ENCODE peak calls at places on chromosomes 13 and 19, in five cellular contexts. One of them, this sample, is unnamed.

GRCh38 chr13:38415233-38415632 is 65.6 kb downstream of the UFM1 start:
- DNase-seq in adrenal gland: no peak
- DNase-seq in IMR-90: no peak
- DNase-seq in fibroblast of the aortic adventitia: no peak
- DNase-seq in upper lobe of right lung: no peak
- DNase-seq in this sample: peak

GRCh38 chr19:8459520-8460260 is 14.9 kb downstream of the HNRNPM start:
- DNase-seq in adrenal gland: no peak
- DNase-seq in IMR-90: peak
- DNase-seq in fibroblast of the aortic adventitia: peak
- DNase-seq in upper lobe of right lung: no peak
- DNase-seq in this sample: no peak

GRCh38 chr19:45847661-45848060 is 15.3 kb downstream of the SYMPK start:
- DNase-seq in adrenal gland: no peak
- DNase-seq in IMR-90: no peak
- DNase-seq in fibroblast of the aortic adventitia: no peak
- DNase-seq in upper lobe of right lung: no peak
- DNase-seq in this sample: no peak

GRCh38 chr19:39444598-39445257 is 654 bp upstream of the SUPT5H start:
- DNase-seq in adrenal gland: no peak
- DNase-seq in IMR-90: no peak
- DNase-seq in fibroblast of the aortic adventitia: peak
- DNase-seq in upper lobe of right lung: no peak
- DNase-seq in this sample: no peak

GRCh38 chr19:3304871-3305423 is 61.4 kb upstream of the NFIC start:
- DNase-seq in adrenal gland: peak
- DNase-seq in IMR-90: peak
- DNase-seq in fibroblast of the aortic adventitia: peak
- DNase-seq in upper lobe of right lung: peak
- DNase-seq in this sample: peak

GRCh38 chr19:1901940-1902404 is 3.2 kb upstream of the ADAT3 start:
- DNase-seq in adrenal gland: peak
- DNase-seq in IMR-90: no peak
- DNase-seq in fibroblast of the aortic adventitia: no peak
- DNase-seq in upper lobe of right lung: no peak
- DNase-seq in this sample: no peak

GRCh38 chr13:114001331-114002008 is 27.6 kb upstream of the C13orf46 start:
- DNase-seq in adrenal gland: no peak
- DNase-seq in IMR-90: no peak
- DNase-seq in fibroblast of the aortic adventitia: no peak
- DNase-seq in upper lobe of right lung: no peak
- DNase-seq in this sample: no peak

GRCh38 chr19:2253106-2254051 is 2.8 kb downstream of the JSRP1 start:
- DNase-seq in adrenal gland: no peak
- DNase-seq in IMR-90: no peak
- DNase-seq in fibroblast of the aortic adventitia: no peak
- DNase-seq in upper lobe of right lung: no peak
- DNase-seq in this sample: peak

GRCh38 chr19:18771328-18772242 is 19.5 kb downstream of the COMP start:
- DNase-seq in adrenal gland: no peak
- DNase-seq in IMR-90: no peak
- DNase-seq in fibroblast of the aortic adventitia: no peak
- DNase-seq in upper lobe of right lung: no peak
- DNase-seq in this sample: peak

GRCh38 chr13:110743687-110744086 is 30.2 kb downstream of the ING1 start:
- DNase-seq in adrenal gland: no peak
- DNase-seq in IMR-90: no peak
- DNase-seq in fibroblast of the aortic adventitia: no peak
- DNase-seq in upper lobe of right lung: no peak
- DNase-seq in this sample: no peak

GRCh38 chr13:58254961-58255360 is 623.4 kb downstream of the PCDH17 start:
- DNase-seq in adrenal gland: no peak
- DNase-seq in IMR-90: no peak
- DNase-seq in fibroblast of the aortic adventitia: no peak
- DNase-seq in upper lobe of right lung: no peak
- DNase-seq in this sample: no peak

GRCh38 chr13:39415403-39415802 is 187.6 kb downstream of the LHFPL6 start:
- DNase-seq in adrenal gland: peak
- DNase-seq in IMR-90: peak
- DNase-seq in fibroblast of the aortic adventitia: peak
- DNase-seq in upper lobe of right lung: no peak
- DNase-seq in this sample: no peak

GRCh38 chr19:45589768-45590167 is 5.2 kb upstream of the OPA3 start:
- DNase-seq in adrenal gland: no peak
- DNase-seq in IMR-90: no peak
- DNase-seq in fibroblast of the aortic adventitia: no peak
- DNase-seq in upper lobe of right lung: no peak
- DNase-seq in this sample: no peak

GRCh38 chr13:104043184-104043583 is 977.0 kb upstream of the SLC10A2 start:
- DNase-seq in adrenal gland: no peak
- DNase-seq in IMR-90: peak
- DNase-seq in fibroblast of the aortic adventitia: no peak
- DNase-seq in upper lobe of right lung: no peak
- DNase-seq in this sample: no peak

GRCh38 chr19:51887522-51888498 is at the start of gene ZNF577:
- DNase-seq in adrenal gland: peak
- DNase-seq in IMR-90: peak
- DNase-seq in fibroblast of the aortic adventitia: peak
- DNase-seq in upper lobe of right lung: peak
- DNase-seq in this sample: peak

GRCh38 chr19:18879579-18880373 is 16.2 kb downstream of the CERS1 start:
- DNase-seq in adrenal gland: no peak
- DNase-seq in IMR-90: no peak
- DNase-seq in fibroblast of the aortic adventitia: no peak
- DNase-seq in upper lobe of right lung: no peak
- DNase-seq in this sample: no peak

GRCh38 chr19:41013359-41013758 is 22.3 kb downstream of the CYP2B6 start:
- DNase-seq in adrenal gland: no peak
- DNase-seq in IMR-90: no peak
- DNase-seq in fibroblast of the aortic adventitia: no peak
- DNase-seq in upper lobe of right lung: no peak
- DNase-seq in this sample: no peak

GRCh38 chr19:46287585-46287984 is 9.3 kb upstream of the HIF3A start:
- DNase-seq in adrenal gland: no peak
- DNase-seq in IMR-90: no peak
- DNase-seq in fibroblast of the aortic adventitia: no peak
- DNase-seq in upper lobe of right lung: no peak
- DNase-seq in this sample: no peak

GRCh38 chr13:43230989-43231388 is 207.6 kb downstream of the DNAJC15 start:
- DNase-seq in adrenal gland: no peak
- DNase-seq in IMR-90: no peak
- DNase-seq in fibroblast of the aortic adventitia: no peak
- DNase-seq in upper lobe of right lung: no peak
- DNase-seq in this sample: no peak

GRCh38 chr19:57334191-57334590 is 13.9 kb downstream of the ZNF543 start:
- DNase-seq in adrenal gland: no peak
- DNase-seq in IMR-90: peak
- DNase-seq in fibroblast of the aortic adventitia: peak
- DNase-seq in upper lobe of right lung: no peak
- DNase-seq in this sample: no peak

GRCh38 chr19:28239270-28239669 is 973.7 kb downstream of the UQCRFS1 start:
- DNase-seq in adrenal gland: no peak
- DNase-seq in IMR-90: no peak
- DNase-seq in fibroblast of the aortic adventitia: peak
- DNase-seq in upper lobe of right lung: no peak
- DNase-seq in this sample: no peak

GRCh38 chr13:107799001-107799400 is 416.3 kb downstream of the LIG4 start:
- DNase-seq in adrenal gland: no peak
- DNase-seq in IMR-90: peak
- DNase-seq in fibroblast of the aortic adventitia: peak
- DNase-seq in upper lobe of right lung: no peak
- DNase-seq in this sample: no peak

GRCh38 chr13:31675521-31675953 is 63.8 kb upstream of the RXFP2 start:
- DNase-seq in adrenal gland: no peak
- DNase-seq in IMR-90: no peak
- DNase-seq in fibroblast of the aortic adventitia: peak
- DNase-seq in upper lobe of right lung: no peak
- DNase-seq in this sample: no peak

GRCh38 chr13:33318037-33318436 is 32.5 kb upstream of the STARD13 start:
- DNase-seq in adrenal gland: no peak
- DNase-seq in IMR-90: peak
- DNase-seq in fibroblast of the aortic adventitia: no peak
- DNase-seq in upper lobe of right lung: no peak
- DNase-seq in this sample: no peak

GRCh38 chr13:33331962-33332361 is 46.4 kb upstream of the STARD13 start:
- DNase-seq in adrenal gland: no peak
- DNase-seq in IMR-90: no peak
- DNase-seq in fibroblast of the aortic adventitia: no peak
- DNase-seq in upper lobe of right lung: no peak
- DNase-seq in this sample: no peak

GRCh38 chr13:27174766-27175455 is 3.3 kb upstream of the USP12 start:
- DNase-seq in adrenal gland: no peak
- DNase-seq in IMR-90: peak
- DNase-seq in fibroblast of the aortic adventitia: no peak
- DNase-seq in upper lobe of right lung: no peak
- DNase-seq in this sample: no peak

GRCh38 chr13:50415428-50415827 is 400.2 kb downstream of the KCNRG start:
- DNase-seq in adrenal gland: peak
- DNase-seq in IMR-90: peak
- DNase-seq in fibroblast of the aortic adventitia: peak
- DNase-seq in upper lobe of right lung: no peak
- DNase-seq in this sample: no peak

GRCh38 chr19:33823341-33823740 is 26.7 kb downstream of the KCTD15 start:
- DNase-seq in adrenal gland: no peak
- DNase-seq in IMR-90: no peak
- DNase-seq in fibroblast of the aortic adventitia: no peak
- DNase-seq in upper lobe of right lung: peak
- DNase-seq in this sample: no peak

GRCh38 chr19:1248454-1249297 is at the start of gene MIDN:
- DNase-seq in adrenal gland: peak
- DNase-seq in IMR-90: peak
- DNase-seq in fibroblast of the aortic adventitia: peak
- DNase-seq in upper lobe of right lung: peak
- DNase-seq in this sample: peak

DNA sequence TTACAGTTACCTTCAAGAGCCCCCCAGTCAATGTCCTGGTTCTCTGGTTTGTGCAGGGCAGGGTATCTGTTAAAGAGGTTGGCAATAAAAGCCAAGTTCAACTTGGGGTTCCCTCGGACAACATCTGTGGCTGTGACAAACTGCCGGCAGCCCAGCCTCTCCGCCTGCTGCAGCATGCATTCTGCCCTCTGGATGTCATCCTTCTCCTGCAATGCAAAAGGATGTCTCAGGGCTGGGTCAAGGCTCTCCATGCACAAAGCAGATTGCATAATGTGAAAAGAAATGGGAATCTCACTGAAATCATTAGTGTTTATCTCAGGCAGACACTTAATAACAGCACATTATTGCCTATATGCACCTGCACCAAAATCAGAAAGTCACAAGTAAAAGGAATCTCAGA is 35.1 kb downstream of the LCP1 start:
- DNase-seq in adrenal gland: peak
- DNase-seq in IMR-90: no peak
- DNase-seq in fibroblast of the aortic adventitia: peak
- DNase-seq in upper lobe of right lung: no peak
- DNase-seq in this sample: no peak
- TF ChIP-seq CTCF in adrenal gland: peak
- TF ChIP-seq CTCF in IMR-90: no peak
- TF ChIP-seq CTCF in fibroblast of the aortic adventitia: peak
- TF ChIP-seq CTCF in upper lobe of right lung: peak
- TF ChIP-seq CTCF in this sample: no peak

GRCh38 chr19:12793290-12794195 is 2.3 kb downstream of the JUNB start:
- DNase-seq in adrenal gland: peak
- DNase-seq in IMR-90: peak
- DNase-seq in fibroblast of the aortic adventitia: peak
- DNase-seq in upper lobe of right lung: peak
- DNase-seq in this sample: peak
- TF ChIP-seq CTCF in adrenal gland: peak
- TF ChIP-seq CTCF in IMR-90: no peak
- TF ChIP-seq CTCF in fibroblast of the aortic adventitia: no peak
- TF ChIP-seq CTCF in upper lobe of right lung: no peak
- TF ChIP-seq CTCF in this sample: peak

GRCh38 chr13:112722433-112723250 is 32.8 kb downstream of the ATP11A start:
- DNase-seq in adrenal gland: peak
- DNase-seq in IMR-90: peak
- DNase-seq in fibroblast of the aortic adventitia: peak
- DNase-seq in upper lobe of right lung: peak
- DNase-seq in this sample: no peak

GRCh38 chr13:112720814-112721197 is 31.0 kb downstream of the ATP11A start:
- DNase-seq in adrenal gland: no peak
- DNase-seq in IMR-90: no peak
- DNase-seq in fibroblast of the aortic adventitia: no peak
- DNase-seq in upper lobe of right lung: peak
- DNase-seq in this sample: no peak

GRCh38 chr13:112720251-112720650 is 30.4 kb downstream of the ATP11A start:
- DNase-seq in adrenal gland: no peak
- DNase-seq in IMR-90: no peak
- DNase-seq in fibroblast of the aortic adventitia: no peak
- DNase-seq in upper lobe of right lung: peak
- DNase-seq in this sample: no peak

GRCh38 chr13:112719556-112719955 is 29.7 kb downstream of the ATP11A start:
- DNase-seq in adrenal gland: no peak
- DNase-seq in IMR-90: no peak
- DNase-seq in fibroblast of the aortic adventitia: no peak
- DNase-seq in upper lobe of right lung: no peak
- DNase-seq in this sample: no peak

GRCh38 chr13:112721198-112722104 is 31.6 kb downstream of the ATP11A start:
- DNase-seq in adrenal gland: no peak
- DNase-seq in IMR-90: no peak
- DNase-seq in fibroblast of the aortic adventitia: no peak
- DNase-seq in upper lobe of right lung: peak
- DNase-seq in this sample: no peak
- TF ChIP-seq CTCF in adrenal gland: no peak
- TF ChIP-seq CTCF in IMR-90: no peak
- TF ChIP-seq CTCF in fibroblast of the aortic adventitia: no peak
- TF ChIP-seq CTCF in upper lobe of right lung: no peak
- TF ChIP-seq CTCF in this sample: no peak

GRCh38 chr19:7337380-7338194 is 11.2 kb upstream of the ARHGEF18 start:
- DNase-seq in adrenal gland: no peak
- DNase-seq in IMR-90: no peak
- DNase-seq in fibroblast of the aortic adventitia: no peak
- DNase-seq in upper lobe of right lung: peak
- DNase-seq in this sample: peak
- TF ChIP-seq CTCF in adrenal gland: no peak
- TF ChIP-seq CTCF in IMR-90: no peak
- TF ChIP-seq CTCF in fibroblast of the aortic adventitia: no peak
- TF ChIP-seq CTCF in upper lobe of right lung: no peak
- TF ChIP-seq CTCF in this sample: no peak

GRCh38 chr19:54430306-54431254 is 15.3 kb downstream of the TTYH1 start:
- DNase-seq in adrenal gland: peak
- DNase-seq in IMR-90: no peak
- DNase-seq in fibroblast of the aortic adventitia: no peak
- DNase-seq in upper lobe of right lung: no peak
- DNase-seq in this sample: peak
- TF ChIP-seq CTCF in adrenal gland: no peak
- TF ChIP-seq CTCF in IMR-90: no peak
- TF ChIP-seq CTCF in fibroblast of the aortic adventitia: no peak
- TF ChIP-seq CTCF in upper lobe of right lung: no peak
- TF ChIP-seq CTCF in this sample: no peak

GRCh38 chr19:4589579-4590410 is 30.3 kb upstream of the SEMA6B start:
- DNase-seq in adrenal gland: no peak
- DNase-seq in IMR-90: no peak
- DNase-seq in fibroblast of the aortic adventitia: no peak
- DNase-seq in upper lobe of right lung: no peak
- DNase-seq in this sample: peak
- TF ChIP-seq CTCF in adrenal gland: peak
- TF ChIP-seq CTCF in IMR-90: peak
- TF ChIP-seq CTCF in fibroblast of the aortic adventitia: peak
- TF ChIP-seq CTCF in upper lobe of right lung: peak
- TF ChIP-seq CTCF in this sample: peak

GRCh38 chr13:76223565-76223964 is 587.4 kb downstream of the LMO7 start:
- DNase-seq in adrenal gland: no peak
- DNase-seq in IMR-90: no peak
- DNase-seq in fibroblast of the aortic adventitia: peak
- DNase-seq in upper lobe of right lung: no peak
- DNase-seq in this sample: no peak
- TF ChIP-seq CTCF in adrenal gland: no peak
- TF ChIP-seq CTCF in IMR-90: no peak
- TF ChIP-seq CTCF in fibroblast of the aortic adventitia: peak
- TF ChIP-seq CTCF in upper lobe of right lung: no peak
- TF ChIP-seq CTCF in this sample: no peak

This sample was measured in GM20000.